ENCODE peak calls at places on chromosomes 1 and 21, in six cellular contexts. M, Q, P, C, J and D are unnamed samples.

GRCh38 chr1:109772658-109773202 is 9.0 kb upstream of the EPS8L3 start:
- DNase-seq in Q (peak), C (no peak), M (peak), P (no peak), J (no peak), D (peak)

GRCh38 chr1:193120604-193121166 is 1.1 kb upstream of the CDC73 start:
- DNase-seq in P (no peak), C (no peak), Q (no peak), M (no peak), J (no peak), D (no peak)

GRCh38 chr1:51690285-51690961 is 73.5 kb downstream of the OSBPL9 start:
- DNase-seq in Q (no peak), M (no peak), C (no peak), P (peak), J (no peak), D (no peak)

GRCh38 chr1:178093150-178093957 is 550 bp upstream of the RASAL2 start:
- DNase-seq in M (peak), J (peak), P (peak), C (peak), Q (peak), D (peak)

GRCh38 chr1:93448983-93449805 is 1.3 kb downstream of the FNBP1L start:
- DNase-seq in Q (peak), P (peak), M (no peak), C (peak), J (peak), D (no peak)

GRCh38 chr1:64065571-64065970 is 137.9 kb upstream of the UBE2U start:
- DNase-seq in P (no peak), M (no peak), C (no peak), Q (no peak), J (no peak), D (no peak)

GRCh38 chr1:184036517-184036949 is 995 bp downstream of the COLGALT2 start:
- DNase-seq in P (peak), C (peak), M (peak), Q (peak), J (no peak), D (peak)

GRCh38 chr1:44000266-44000665 is 8.9 kb downstream of the CCDC24 start:
- DNase-seq in Q (no peak), P (no peak), J (no peak), C (no peak), M (no peak), D (no peak)

GRCh38 chr1:234962340-234962989 is 166.2 kb downstream of the TOMM20 start:
- DNase-seq in Q (no peak), C (no peak), J (no peak), P (peak), M (peak), D (no peak)

GRCh38 chr1:48493970-48494769 is 22.2 kb upstream of the SPATA6 start:
- DNase-seq in M (no peak), J (no peak), P (no peak), Q (peak), C (no peak), D (no peak)

GRCh38 chr1:225877570-225877969 is 4.6 kb downstream of the TMEM63A start:
- DNase-seq in C (peak), Q (peak), P (peak), M (no peak), J (peak), D (peak)

GRCh38 chr21:39756285-39756684 is 11.3 kb downstream of the IGSF5 start:
- DNase-seq in J (no peak), Q (no peak), C (no peak), P (no peak), M (no peak), D (no peak)

GRCh38 chr1:15617874-15618684 is 821 bp downstream of the DDI2 start:
- DNase-seq in M (peak), P (peak), J (no peak), C (peak), Q (peak), D (peak)

GRCh38 chr1:159203621-159204020 is 1.1 kb upstream of the ACKR1 start:
- DNase-seq in P (no peak), M (no peak), J (no peak), Q (no peak), C (peak), D (no peak)

GRCh38 chr1:41810446-41810845 is 108.3 kb downstream of the HIVEP3 start:
- DNase-seq in Q (no peak), P (no peak), J (no peak), C (peak), M (no peak), D (no peak)

GRCh38 chr1:12142141-12142823 is 24.5 kb upstream of the TNFRSF1B start:
- DNase-seq in J (no peak), P (no peak), M (no peak), C (no peak), Q (no peak), D (no peak)

GRCh38 chr1:6544831-6545230 is 9.5 kb downstream of the NOL9 start:
- DNase-seq in P (no peak), J (no peak), C (no peak), Q (no peak), M (no peak), D (no peak)

GRCh38 chr1:12518956-12519707 is 98.9 kb downstream of the DHRS3 start:
- DNase-seq in M (peak), P (peak), J (no peak), C (no peak), Q (peak), D (peak)

GRCh38 chr1:5951846-5952410 is 40.3 kb downstream of the NPHP4 start:
- DNase-seq in C (no peak), M (peak), J (no peak), P (no peak), Q (no peak), D (no peak)

GRCh38 chr1:59188413-59189213 is 108.3 kb upstream of the FGGY start:
- DNase-seq in M (no peak), Q (no peak), C (no peak), J (no peak), P (no peak), D (no peak)

GRCh38 chr1:117559139-117559538 is 46.7 kb upstream of the TENT5C start:
- DNase-seq in Q (no peak), C (no peak), J (no peak), M (no peak), P (no peak), D (no peak)

GRCh38 chr1:10398734-10399486 is at the start of gene PGD:
- DNase-seq in M (peak), J (peak), P (peak), C (peak), Q (peak), D (peak)
- TF ChIP-seq POLR2A in M (peak), J (no peak), P (peak), C (peak), Q (peak), D (peak)

GRCh38 chr1:201500670-201501120 is 6.2 kb downstream of the CSRP1 start:
- DNase-seq in P (no peak), J (no peak), Q (no peak), C (no peak), M (no peak), D (peak)

GRCh38 chr1:201503397-201504176 is 3.3 kb downstream of the CSRP1 start:
- DNase-seq in P (peak), Q (peak), M (no peak), J (peak), C (no peak), D (no peak)

GRCh38 chr1:201502511-201502857 is 4.4 kb downstream of the CSRP1 start:
- DNase-seq in J (no peak), Q (no peak), P (no peak), C (no peak), M (no peak), D (no peak)

GRCh38 chr1:201501144-201501543 is 5.8 kb downstream of the CSRP1 start:
- DNase-seq in P (no peak), J (no peak), C (no peak), Q (no peak), M (no peak), D (no peak)

GRCh38 chr1:201501812-201502510 is 5.0 kb downstream of the CSRP1 start:
- DNase-seq in C (no peak), P (peak), M (no peak), J (no peak), Q (no peak), D (no peak)
- TF ChIP-seq POLR2A in C (no peak), P (no peak), M (no peak), J (no peak), Q (no peak), D (no peak)

GRCh38 chr1:212610575-212610967 is 2.0 kb downstream of the ATF3 start:
- DNase-seq in J (no peak), P (no peak), C (no peak), Q (no peak), M (no peak), D (no peak)

GRCh38 chr1:212613440-212614335 is 5.1 kb downstream of the ATF3 start:
- DNase-seq in J (no peak), Q (no peak), C (no peak), P (no peak), M (no peak), D (no peak)

GRCh38 chr1:212611000-212611636 is 2.6 kb downstream of the ATF3 start:
- DNase-seq in C (no peak), M (no peak), J (no peak), P (no peak), Q (no peak), D (no peak)

GRCh38 chr1:212614398-212615091 is 6.0 kb downstream of the ATF3 start:
- DNase-seq in P (no peak), Q (no peak), M (no peak), C (no peak), J (no peak), D (no peak)

GRCh38 chr1:212612251-212612961 is 3.8 kb downstream of the ATF3 start:
- DNase-seq in J (no peak), Q (no peak), C (no peak), P (no peak), M (no peak), D (no peak)
- TF ChIP-seq POLR2A in J (no peak), Q (no peak), C (peak), P (no peak), M (no peak), D (no peak)

GRCh38 chr1:85467036-85467435 is 2.1 kb upstream of the DDAH1 start:
- DNase-seq in P (no peak), Q (no peak), J (no peak), M (no peak), C (no peak), D (no peak)

GRCh38 chr1:85465791-85466134 is 804 bp upstream of the DDAH1 start:
- DNase-seq in J (no peak), M (no peak), C (no peak), P (no peak), Q (no peak), D (no peak)

GRCh38 chr1:85464497-85465098 is 361 bp downstream of the DDAH1 start:
- DNase-seq in Q (peak), C (peak), J (peak), P (peak), M (peak), D (no peak)

GRCh38 chr1:85463666-85464496 is 1.1 kb downstream of the DDAH1 start:
- DNase-seq in M (no peak), P (no peak), C (no peak), J (no peak), Q (no peak), D (no peak)

DNA sequence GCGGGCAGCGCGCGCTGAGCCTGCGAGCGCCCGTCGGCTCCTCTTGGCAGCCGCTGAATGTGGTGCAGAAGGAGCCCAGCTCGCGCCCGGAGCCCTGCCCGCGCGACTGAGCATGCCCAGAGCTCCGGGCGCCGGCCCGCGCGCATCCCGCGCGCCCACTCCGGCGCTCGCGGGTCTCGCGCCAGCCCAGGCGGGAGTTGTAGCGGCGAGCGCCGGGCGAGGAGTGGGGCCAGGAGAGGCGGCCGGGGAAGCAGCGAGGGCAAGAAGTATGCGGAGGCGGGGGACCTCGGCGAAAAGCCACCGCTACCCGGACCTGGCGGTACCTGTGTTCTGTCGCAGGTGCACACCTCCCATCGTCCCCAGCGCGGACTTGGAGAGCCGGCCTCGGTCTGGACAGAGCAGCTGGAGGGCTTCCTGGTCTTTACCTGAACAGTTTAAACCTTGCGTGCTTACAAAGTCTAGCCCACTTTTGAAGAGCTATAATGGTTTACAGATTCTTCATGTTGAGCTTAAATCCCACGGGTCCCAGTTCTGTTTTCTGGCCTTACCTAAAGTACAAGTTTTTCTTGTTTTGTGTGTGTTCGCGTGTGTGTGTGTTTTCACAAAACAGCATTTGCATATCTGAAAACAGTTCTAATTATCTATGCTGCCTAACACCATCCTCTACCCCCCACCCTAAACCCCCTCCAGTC is at the start of gene DDAH1:
- DNase-seq in Q (peak), C (peak), P (peak), J (peak), M (peak), D (peak)
- TF ChIP-seq POLR2A in Q (no peak), C (no peak), P (peak), J (no peak), M (no peak), D (peak)

GRCh38 chr1:169367686-169368405 is at the start of the genes BLZF1 and NME7:
- DNase-seq in M (peak), J (peak), Q (peak), P (peak), C (peak), D (peak)
- TF ChIP-seq POLR2A in M (no peak), J (no peak), Q (peak), P (peak), C (no peak), D (peak)

GRCh38 chr1:112395261-112395831 is 668 bp upstream of the CTTNBP2NL start:
- DNase-seq in P (no peak), J (no peak), Q (no peak), C (no peak), M (no peak), D (no peak)

GRCh38 chr1:112397051-112397471 is 1.0 kb downstream of the CTTNBP2NL start:
- DNase-seq in C (no peak), Q (peak), P (no peak), M (no peak), J (no peak), D (no peak)

GRCh38 chr1:112396668-112397025 is 633 bp downstream of the CTTNBP2NL start:
- DNase-seq in Q (no peak), M (no peak), J (no peak), C (no peak), P (no peak), D (no peak)

GRCh38 chr1:112394743-112395062 is 1.3 kb upstream of the CTTNBP2NL start:
- DNase-seq in P (no peak), J (no peak), Q (no peak), C (no peak), M (no peak), D (no peak)

DNA sequence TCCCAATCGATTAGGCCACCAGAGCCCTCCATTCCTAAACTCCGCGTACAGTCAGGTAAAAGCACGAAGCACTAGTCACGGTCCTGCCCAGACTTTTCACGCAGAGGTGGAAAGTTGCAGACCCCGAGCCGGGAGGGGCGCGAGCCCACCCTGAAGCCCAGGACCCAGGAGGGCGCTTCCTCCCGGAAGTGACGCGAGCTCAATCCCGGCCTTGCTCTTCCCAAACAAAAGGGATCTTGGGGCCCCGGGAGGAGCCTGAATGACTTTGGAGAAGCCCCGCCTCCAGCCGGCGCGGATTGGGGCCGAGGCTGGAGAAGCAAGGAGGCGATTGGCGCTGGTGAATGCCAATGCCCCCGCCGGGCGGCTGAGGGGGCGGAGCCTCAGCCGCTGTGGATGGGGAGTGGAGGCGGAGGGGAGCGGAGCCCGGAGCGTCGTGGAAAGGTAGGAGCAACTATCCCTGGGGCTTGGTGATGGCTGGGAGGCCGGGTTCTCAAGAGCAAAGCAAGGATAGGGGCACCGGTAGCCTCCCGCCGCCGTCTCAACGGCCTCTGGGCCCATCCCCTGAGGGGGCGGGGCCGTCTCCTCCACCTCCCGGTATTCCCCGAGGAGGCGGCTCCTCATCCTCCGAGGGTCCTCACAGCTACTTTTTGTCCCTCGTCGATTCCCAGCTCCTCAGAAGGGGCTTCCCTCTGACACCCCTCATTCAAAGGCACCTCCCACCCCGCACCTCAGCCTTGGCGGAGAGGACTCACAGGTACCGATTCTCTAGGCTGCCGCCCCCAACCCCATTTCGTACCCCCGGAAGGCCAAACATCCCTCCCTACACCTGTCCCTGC is at the start of gene CTTNBP2NL:
- DNase-seq in C (peak), Q (peak), M (peak), P (peak), J (peak), D (peak)
- TF ChIP-seq POLR2A in C (peak), Q (peak), M (peak), P (peak), J (no peak), D (peak)

GRCh38 chr1:56965191-56965590 is 624 bp downstream of the C8B start:
- DNase-seq in C (no peak), M (no peak), Q (no peak), J (no peak), P (no peak), D (no peak)

GRCh38 chr1:56966698-56966999 is 834 bp upstream of the C8B start:
- DNase-seq in C (no peak), M (no peak), J (no peak), P (no peak), Q (no peak), D (no peak)

GRCh38 chr1:56965916-56966697 is at the start of gene C8B:
- DNase-seq in J (no peak), Q (no peak), C (no peak), P (no peak), M (no peak), D (no peak)

GRCh38 chr1:56963667-56964066 is 2.1 kb downstream of the C8B start:
- DNase-seq in C (no peak), P (no peak), M (no peak), Q (no peak), J (no peak), D (no peak)

DNA sequence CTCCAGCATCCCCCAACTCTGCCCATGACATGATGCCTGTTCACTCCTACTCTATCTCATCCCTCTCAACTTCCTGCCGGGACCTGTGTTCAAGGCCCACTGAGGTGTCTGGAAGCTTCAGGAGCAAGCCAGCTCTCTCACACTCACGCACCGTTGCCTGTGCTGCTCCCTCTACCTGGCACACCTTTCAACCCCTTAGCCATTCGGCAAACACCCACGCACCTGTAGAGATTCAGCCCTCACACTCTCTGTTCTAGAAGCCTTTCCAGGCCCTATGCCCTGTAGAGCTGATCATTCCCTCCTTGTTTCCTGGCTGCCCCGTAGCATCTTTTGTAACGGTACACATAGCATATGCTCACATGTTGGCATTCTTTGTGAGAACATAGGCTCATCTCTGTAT is 1.5 kb downstream of the C8B start:
- DNase-seq in Q (no peak), J (no peak), P (no peak), M (no peak), C (no peak), D (no peak)
- TF ChIP-seq POLR2A in Q (no peak), J (no peak), P (no peak), M (no peak), C (no peak), D (no peak)

GRCh38 chr1:182835811-182836210 is 3.3 kb upstream of the DHX9 start:
- DNase-seq in C (no peak), Q (no peak), M (no peak), J (no peak), P (no peak), D (no peak)
- TF ChIP-seq POLR2A in C (no peak), Q (no peak), M (no peak), J (no peak), P (no peak), D (no peak)

DNA sequence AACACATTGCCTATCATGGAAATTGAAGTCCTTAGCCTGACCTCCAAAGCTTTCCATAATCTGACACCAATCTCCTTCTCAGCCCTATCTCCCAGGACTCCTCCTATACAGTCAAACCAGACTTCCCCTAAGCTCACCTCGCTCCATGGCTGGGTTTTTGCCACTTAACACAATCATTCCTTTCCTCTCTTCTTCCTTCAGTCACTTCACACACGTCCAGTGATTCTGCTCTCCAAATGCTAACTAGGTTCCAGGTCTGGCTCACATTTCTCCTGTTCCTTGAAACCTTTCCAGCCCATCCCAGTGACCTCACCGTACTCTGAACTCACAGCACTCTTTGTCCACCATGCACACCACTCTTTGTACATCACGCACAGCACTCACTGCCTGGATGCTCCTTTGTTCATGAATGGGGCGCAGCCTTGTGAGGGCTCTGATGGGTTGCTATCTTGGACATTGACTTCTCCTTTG is 98.4 kb downstream of the GLUL start:
- DNase-seq in J (no peak), M (no peak), Q (no peak), P (peak), C (no peak), D (peak)
- TF ChIP-seq POLR2A in J (no peak), M (no peak), Q (no peak), P (no peak), C (no peak), D (peak)